ENCODE peak calls at places on chromosomes 16 and 17, in eight cellular contexts. U is fibroblast of the aortic adventitia; J is progenitor cell of endocrine pancreas; I is BJ; A is activated CD8-positive, alpha-beta T cell treated with anti-CD3 and anti-CD28 coated beads for 36 hours; N is AG04450; V is ovary; D is kidney epithelial cell. W is an unnamed sample.

GRCh38 chr16:14405611-14406537 is 224.2 kb downstream of the PARN start:
- DNase-seq in U (no peak), A (peak), I (no peak), D (no peak), J (no peak), V (peak), N (no peak), W (peak)

GRCh38 chr17:42179911-42180410 is 981 bp downstream of the KCNH4 start:
- DNase-seq in U (peak), V (peak), I (no peak), A (peak), J (peak), D (no peak), N (no peak), W (no peak)

GRCh38 chr16:4096509-4096908 is 19.7 kb downstream of the ADCY9 start:
- DNase-seq in N (no peak), J (no peak), U (no peak), I (no peak), D (no peak), V (no peak), A (no peak), W (no peak)

GRCh38 chr16:27427538-27427937 is 25.6 kb downstream of the IL21R start:
- DNase-seq in V (no peak), I (no peak), N (no peak), A (peak), U (no peak), D (no peak), J (no peak), W (no peak)

GRCh38 chr16:65114527-65114926 is 7.3 kb downstream of the CDH11 start:
- DNase-seq in N (no peak), J (no peak), U (peak), A (no peak), I (no peak), D (no peak), V (no peak), W (no peak)

GRCh38 chr17:34852614-34853013 is 108.6 kb downstream of the CCT6B start:
- DNase-seq in A (no peak), I (no peak), V (no peak), U (no peak), J (no peak), N (no peak), D (no peak), W (no peak)

GRCh38 chr16:47886631-47887415 is 269.0 kb downstream of the ABCC12 start:
- DNase-seq in D (no peak), V (no peak), J (no peak), N (no peak), A (no peak), I (no peak), U (no peak), W (no peak)

GRCh38 chr16:19515765-19516164 is 6.1 kb downstream of the GDE1 start:
- DNase-seq in N (no peak), I (no peak), U (no peak), J (no peak), D (no peak), A (no peak), V (no peak), W (no peak)

GRCh38 chr17:29048440-29049360 is 5.8 kb downstream of the PIPOX start:
- DNase-seq in N (no peak), D (no peak), J (no peak), I (no peak), A (no peak), V (no peak), U (no peak), W (no peak)

GRCh38 chr17:11557727-11558452 is 40.4 kb upstream of the DNAH9 start:
- DNase-seq in A (no peak), D (no peak), U (no peak), I (no peak), J (no peak), V (peak), N (no peak), W (no peak)

GRCh38 chr16:59210955-59211541 is 476.9 kb upstream of the GOT2 start:
- DNase-seq in I (peak), J (no peak), N (no peak), D (peak), V (no peak), U (peak), A (no peak), W (no peak)

GRCh38 chr17:13393841-13394710 is 207.7 kb downstream of the HS3ST3A1 start:
- DNase-seq in U (peak), A (no peak), J (no peak), N (peak), I (peak), D (peak), V (no peak), W (no peak)

GRCh38 chr16:7615565-7615964 is 282.9 kb downstream of the RBFOX1 start:
- DNase-seq in J (no peak), N (no peak), D (no peak), U (no peak), A (no peak), V (no peak), I (no peak), W (no peak)

GRCh38 chr16:85162478-85163277 is 50.4 kb upstream of the CIBAR2 start:
- DNase-seq in V (peak), D (peak), A (no peak), I (no peak), J (no peak), U (peak), N (peak), W (no peak)

GRCh38 chr17:40315678-40316570 is 6.9 kb downstream of the RARA start:
- DNase-seq in V (peak), I (no peak), N (no peak), D (no peak), A (peak), J (no peak), U (no peak), W (peak)

GRCh38 chr16:56382901-56383355 is 42.4 kb downstream of the AMFR start:
- DNase-seq in I (no peak), A (no peak), D (peak), N (peak), J (no peak), U (peak), V (no peak), W (no peak)

GRCh38 chr17:17179371-17179827 is 26.7 kb downstream of the PLD6 start:
- DNase-seq in J (no peak), A (peak), V (no peak), D (no peak), U (no peak), I (no peak), N (no peak), W (peak)

GRCh38 chr16:86325895-86326294 is 184.4 kb upstream of the FOXF1 start:
- DNase-seq in A (no peak), V (no peak), D (no peak), N (no peak), J (no peak), I (no peak), U (no peak), W (no peak)

GRCh38 chr17:35906559-35907265 is 23.9 kb downstream of the RDM1 start:
- DNase-seq in D (no peak), N (no peak), J (no peak), A (no peak), V (no peak), I (no peak), U (peak), W (no peak)

GRCh38 chr16:31476305-31477219 is 4.6 kb downstream of the TGFB1I1 start:
- DNase-seq in D (no peak), U (no peak), N (no peak), I (no peak), A (peak), J (peak), V (no peak), W (peak)

GRCh38 chr17:67244621-67245072 is 349 bp downstream of the HELZ start:
- DNase-seq in N (no peak), I (no peak), D (no peak), V (peak), U (no peak), J (no peak), A (peak), W (no peak)

GRCh38 chr16:21150375-21151001 is at the start of gene DNAH3:
- DNase-seq in V (no peak), J (no peak), U (no peak), D (peak), I (no peak), N (no peak), A (no peak), W (no peak)

GRCh38 chr17:59131131-59131530 is 23.9 kb downstream of the SKA2 start:
- DNase-seq in U (peak), N (no peak), V (no peak), I (no peak), A (no peak), D (no peak), J (no peak), W (no peak)

GRCh38 chr17:40539711-40540411 is 25.4 kb downstream of the CCR7 start:
- DNase-seq in N (no peak), U (no peak), I (no peak), A (no peak), D (no peak), J (no peak), V (peak), W (no peak)

GRCh38 chr16:67563708-67564468 is 1.6 kb downstream of the CTCF start:
- DNase-seq in V (no peak), N (peak), D (no peak), U (peak), A (peak), I (no peak), J (no peak), W (no peak)

GRCh38 chr16:51051671-51052070 is 99.4 kb downstream of the SALL1 start:
- DNase-seq in I (no peak), J (no peak), A (no peak), V (no peak), D (no peak), N (no peak), U (no peak), W (no peak)

GRCh38 chr16:51049276-51049675 is 101.8 kb downstream of the SALL1 start:
- DNase-seq in V (no peak), U (no peak), N (no peak), J (no peak), A (no peak), D (no peak), I (no peak), W (no peak)

GRCh38 chr16:51048544-51048943 is 102.5 kb downstream of the SALL1 start:
- DNase-seq in A (no peak), V (no peak), N (no peak), J (no peak), D (peak), I (no peak), U (no peak), W (no peak)

GRCh38 chr16:51050379-51050710 is 100.7 kb downstream of the SALL1 start:
- DNase-seq in I (no peak), J (no peak), D (peak), A (no peak), U (no peak), N (no peak), V (no peak), W (no peak)

DNA sequence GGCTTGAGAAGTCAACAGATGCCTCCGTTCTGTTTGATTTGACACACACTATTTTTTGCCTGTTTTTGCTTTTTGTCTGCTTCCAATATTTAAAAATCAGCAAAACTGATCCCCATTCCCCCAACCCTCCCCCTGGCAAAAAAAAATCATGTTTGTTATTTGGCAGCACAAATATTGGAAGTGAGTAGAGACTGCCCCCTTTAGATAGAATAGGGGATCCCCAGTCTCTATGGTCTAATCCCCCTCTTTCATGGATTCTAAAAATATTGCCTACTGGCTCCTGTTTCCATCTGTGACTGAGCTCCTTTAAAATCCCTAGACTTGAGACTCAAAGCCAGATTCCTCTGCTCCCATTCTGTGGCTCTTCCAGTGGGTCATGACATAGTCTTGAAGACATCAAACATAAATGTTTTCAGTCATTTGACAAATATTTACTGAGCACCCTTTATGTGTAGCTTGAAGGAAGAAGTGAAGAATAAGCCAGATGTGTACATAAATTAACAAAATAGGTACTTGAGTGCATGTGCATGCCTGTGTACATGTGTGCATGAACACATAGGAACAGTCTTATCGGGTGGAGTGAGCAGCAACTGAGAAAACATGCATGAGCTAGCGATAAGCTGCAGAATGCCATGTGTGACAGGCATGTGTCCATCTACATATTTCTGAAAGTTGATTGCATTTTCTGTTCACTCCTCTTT is 101.2 kb downstream of the SALL1 start:
- DNase-seq in I (no peak), A (no peak), D (no peak), V (no peak), J (no peak), N (no peak), U (no peak), W (no peak)
- TF ChIP-seq CTCF in I (no peak), A (no peak), D (no peak), V (no peak), J (peak), N (no peak), U (no peak), W (no peak)

GRCh38 chr17:31058958-31059357 is 35.8 kb upstream of the NF1 start:
- DNase-seq in J (no peak), U (no peak), I (no peak), D (no peak), N (no peak), V (no peak), A (no peak), W (no peak)

GRCh38 chr17:31060814-31061550 is 33.8 kb upstream of the NF1 start:
- DNase-seq in U (no peak), N (no peak), I (no peak), D (no peak), V (no peak), A (no peak), J (no peak), W (no peak)

GRCh38 chr17:31064707-31065106 is 30.1 kb upstream of the NF1 start:
- DNase-seq in V (no peak), J (no peak), I (no peak), A (no peak), D (no peak), N (no peak), U (no peak), W (no peak)

GRCh38 chr17:31061678-31062077 is 33.1 kb upstream of the NF1 start:
- DNase-seq in V (no peak), A (peak), I (no peak), J (no peak), N (no peak), D (no peak), U (no peak), W (no peak)
- TF ChIP-seq CTCF in V (no peak), A (peak), I (no peak), J (peak), N (peak), D (peak), U (no peak), W (peak)

DNA sequence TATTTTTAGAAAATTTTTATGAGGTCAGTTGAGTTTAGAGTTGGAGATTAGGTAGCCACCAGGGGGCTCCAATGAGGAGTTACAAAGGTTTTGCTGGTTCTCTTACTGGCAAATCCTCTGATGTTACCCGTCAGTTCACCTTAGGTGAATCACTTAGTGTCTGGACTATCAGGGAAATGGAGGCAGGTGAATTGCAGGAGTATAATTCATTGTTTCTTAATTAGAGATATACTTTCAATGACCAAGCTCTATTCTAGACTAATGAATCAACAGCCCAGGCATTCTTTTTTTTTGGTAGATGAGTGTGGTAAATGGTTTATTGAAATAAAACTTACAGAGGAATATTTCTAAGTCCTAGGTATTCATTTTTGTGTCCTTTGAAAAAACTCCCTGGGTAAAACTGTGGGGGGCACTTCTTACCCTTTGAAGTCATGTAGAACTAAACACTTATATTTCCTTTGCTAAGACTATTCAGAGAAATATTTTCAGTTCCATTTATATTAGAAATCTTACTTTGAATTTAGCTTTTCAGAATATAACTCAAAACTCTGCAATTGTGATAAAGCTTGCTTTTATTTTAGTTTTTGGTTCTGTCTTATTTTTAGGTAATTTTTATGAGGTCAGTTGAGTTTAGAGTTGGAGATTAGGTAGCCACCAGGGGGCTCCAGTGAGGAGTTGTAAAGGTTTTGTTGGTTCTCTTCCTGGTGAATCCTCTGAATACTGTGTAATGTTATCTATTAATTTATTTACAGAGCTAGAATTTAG is 17.7 kb downstream of the PSMD11 start:
- DNase-seq in A (peak), J (peak), V (peak), N (no peak), I (no peak), D (no peak), U (peak), W (peak)
- TF ChIP-seq CTCF in A (peak), J (peak), V (peak), N (peak), I (peak), D (peak), U (peak), W (peak)

DNA sequence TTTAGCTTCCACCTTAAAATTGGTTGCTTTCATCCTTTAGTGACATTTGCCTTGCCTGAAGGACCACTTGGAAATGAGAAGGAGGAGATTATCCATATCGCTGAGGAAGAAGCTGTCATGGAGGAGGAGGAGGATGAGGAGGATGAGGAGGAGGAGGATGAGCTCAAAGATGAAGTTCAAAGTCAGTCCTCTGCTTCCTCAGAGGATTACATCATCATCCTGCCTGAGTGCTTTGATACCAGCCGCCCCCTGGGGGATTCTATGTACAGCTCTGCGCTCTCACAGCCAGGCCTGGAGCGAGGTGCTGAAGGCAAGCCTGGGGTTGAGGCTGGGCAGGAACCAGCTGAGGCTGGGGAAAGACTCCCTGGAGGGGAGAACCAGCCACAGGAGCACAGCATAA is 11.5 kb upstream of the TMEM106A start:
- DNase-seq in A (peak), D (no peak), V (no peak), N (no peak), J (no peak), U (no peak), I (no peak), W (no peak)
- TF ChIP-seq CTCF in A (no peak), D (no peak), V (no peak), N (no peak), J (no peak), U (no peak), I (no peak), W (no peak)

DNA sequence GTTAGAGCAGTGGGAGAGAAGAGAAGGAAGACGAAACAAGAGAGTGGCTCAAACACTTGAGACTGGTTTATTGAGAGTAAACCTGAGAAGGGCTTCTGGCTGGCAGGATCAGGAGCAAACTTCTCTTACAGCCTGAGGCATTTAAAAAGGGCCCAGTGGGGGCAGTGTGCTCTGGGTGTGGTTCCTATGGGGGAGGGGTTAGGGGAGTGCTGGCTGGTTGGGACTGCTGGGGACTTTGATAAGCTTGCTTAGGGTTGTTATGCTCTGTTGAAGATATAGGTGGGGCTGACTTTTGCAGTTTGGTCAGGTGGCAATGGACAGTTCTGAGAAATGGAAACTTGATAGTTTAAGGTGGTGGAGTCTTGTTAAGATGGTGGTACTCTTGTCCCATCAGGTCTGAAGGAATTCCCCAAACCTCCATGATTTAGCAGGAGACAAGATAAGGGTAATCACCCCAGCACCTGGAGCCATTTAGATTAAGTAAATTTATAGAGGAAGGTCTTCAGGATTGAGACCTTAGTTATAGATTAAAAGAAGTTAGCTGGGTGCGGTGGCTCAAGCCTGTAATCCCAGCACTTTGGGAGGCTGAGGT is 79.3 kb downstream of the EMP2 start:
- DNase-seq in D (no peak), U (no peak), I (no peak), J (no peak), A (peak), V (no peak), N (no peak), W (no peak)
- TF ChIP-seq CTCF in D (no peak), U (no peak), I (no peak), J (no peak), A (no peak), V (no peak), N (no peak), W (no peak)

GRCh38 chr16:77273815-77274214 is 74.6 kb downstream of the SYCE1L start:
- DNase-seq in A (no peak), J (no peak), U (peak), V (no peak), D (peak), N (no peak), I (no peak), W (no peak)
- TF ChIP-seq CTCF in A (no peak), J (no peak), U (no peak), V (no peak), D (no peak), N (no peak), I (no peak), W (no peak)

GRCh38 chr17:76594676-76595075 is 9.0 kb upstream of the ST6GALNAC2 start:
- DNase-seq in J (no peak), V (no peak), A (no peak), U (no peak), I (no peak), N (no peak), D (no peak), W (no peak)

GRCh38 chr17:76597156-76598003 is 11.7 kb upstream of the ST6GALNAC2 start:
- DNase-seq in I (no peak), V (no peak), U (no peak), A (no peak), D (no peak), N (no peak), J (no peak), W (no peak)

GRCh38 chr17:76593338-76593737 is 7.7 kb upstream of the ST6GALNAC2 start:
- DNase-seq in V (no peak), N (no peak), J (no peak), A (no peak), U (no peak), I (no peak), D (peak), W (no peak)

GRCh38 chr17:76598004-76598439 is 12.4 kb upstream of the ST6GALNAC2 start:
- DNase-seq in D (no peak), J (no peak), V (no peak), N (no peak), U (no peak), I (no peak), A (no peak), W (no peak)

GRCh38 chr17:76593964-76594363 is 8.3 kb upstream of the ST6GALNAC2 start:
- DNase-seq in A (no peak), J (no peak), V (no peak), D (no peak), N (no peak), I (no peak), U (no peak), W (no peak)
- TF ChIP-seq CTCF in A (no peak), J (no peak), V (no peak), D (no peak), N (no peak), I (no peak), U (no peak), W (no peak)

DNA sequence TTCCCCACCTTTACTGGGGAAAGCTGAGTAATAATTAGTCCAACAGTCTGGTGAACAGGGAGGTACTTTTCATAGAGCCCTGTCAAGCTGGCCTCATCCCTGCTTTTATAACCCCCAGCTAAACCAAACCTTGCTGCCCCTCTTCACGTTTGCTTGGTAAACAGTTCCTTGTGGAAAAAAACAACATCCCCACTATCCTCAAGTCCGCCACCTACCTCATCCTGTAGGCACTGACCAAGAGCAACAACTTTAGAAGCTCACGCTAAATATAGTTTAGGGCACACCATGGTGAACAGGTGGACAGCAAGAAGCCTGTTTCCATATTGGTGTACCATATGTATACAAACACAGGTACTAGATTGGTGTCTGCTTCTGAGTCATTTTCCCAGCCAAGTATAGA is 16.5 kb downstream of the NFE2L1 start:
- DNase-seq in I (no peak), U (no peak), N (no peak), J (no peak), V (no peak), A (no peak), D (no peak), W (no peak)
- TF ChIP-seq CTCF in I (no peak), U (no peak), N (no peak), J (no peak), V (no peak), A (no peak), D (no peak), W (no peak)